ENCODE peak calls at places on chromosome 12, in six cellular contexts. U is cardiac muscle cell, H is gastrocnemius medialis, Z is colonic mucosa, W is tibial nerve, E is HCT116. F is an unnamed sample. For H3K4me1, the result is how much of the 10 kb centered on the place peaks cover.

GRCh38 chr12:101564912-101565311 is 29.9 kb upstream of the MYBPC1 start:
- DNase-seq in Z (no peak), W (no peak), H (no peak), U (no peak), E (no peak), F (no peak)

GRCh38 chr12:47742253-47742825 is 16.3 kb downstream of the RAPGEF3 start:
- DNase-seq in H (no peak), U (no peak), Z (peak), E (peak), W (no peak), F (peak)

GRCh38 chr12:72390146-72390545 is 118.0 kb downstream of the TRHDE start:
- DNase-seq in Z (no peak), U (no peak), W (no peak), H (no peak), E (no peak), F (no peak)

GRCh38 chr12:57592551-57593165 is 1.7 kb downstream of the PIP4K2C start:
- DNase-seq in U (no peak), E (no peak), Z (no peak), W (no peak), H (no peak), F (no peak)

GRCh38 chr12:49187184-49187583 is 1.7 kb downstream of the TUBA1A start:
- DNase-seq in U (no peak), H (peak), Z (peak), W (peak), E (no peak), F (no peak)

GRCh38 chr12:108635201-108635996 is 1.7 kb upstream of the SELPLG start:
- DNase-seq in W (no peak), Z (no peak), E (no peak), U (peak), H (no peak), F (no peak)

GRCh38 chr12:110345176-110345651 is 58.3 kb downstream of the ANAPC7 start:
- DNase-seq in U (no peak), W (no peak), E (no peak), Z (peak), H (no peak), F (no peak)

GRCh38 chr12:114902665-114903393 is 218.9 kb upstream of the TBX3 start:
- DNase-seq in E (no peak), U (no peak), H (no peak), W (no peak), Z (no peak), F (no peak)

GRCh38 chr12:113145720-113146551 is 3.6 kb upstream of the CFAP73 start:
- DNase-seq in U (no peak), H (no peak), E (no peak), W (no peak), Z (no peak), F (no peak)

GRCh38 chr12:19316420-19316819 is 122.9 kb upstream of the AEBP2 start:
- DNase-seq in U (no peak), Z (no peak), W (no peak), E (no peak), H (no peak), F (no peak)

GRCh38 chr12:104215638-104216297 is at the start of gene TXNRD1:
- DNase-seq in H (peak), U (peak), E (peak), Z (peak), W (peak), F (peak)

GRCh38 chr12:2110841-2111566 is 58.2 kb downstream of the CACNA1C start:
- DNase-seq in Z (no peak), H (no peak), W (no peak), U (no peak), E (no peak), F (no peak)

GRCh38 chr12:104809251-104809650 is 148.8 kb downstream of the SLC41A2 start:
- DNase-seq in H (no peak), E (no peak), W (no peak), U (no peak), Z (no peak), F (no peak)

GRCh38 chr12:48810817-48811453 is 7.4 kb upstream of the CACNB3 start:
- DNase-seq in W (no peak), H (no peak), U (no peak), Z (no peak), E (no peak), F (no peak)

GRCh38 chr12:47561746-47562145 is 144.1 kb downstream of the RPAP3 start:
- DNase-seq in U (no peak), Z (no peak), H (no peak), W (no peak), E (no peak), F (no peak)

GRCh38 chr12:6273209-6273928 is 37.1 kb upstream of the PLEKHG6 start:
- DNase-seq in W (no peak), Z (no peak), U (no peak), H (no peak), E (no peak), F (no peak)

GRCh38 chr12:6965714-6966113 is 4.8 kb downstream of the PHB2 start:
- DNase-seq in Z (no peak), E (no peak), W (no peak), U (no peak), H (no peak), F (no peak)

GRCh38 chr12:113161415-113162016 is 12.0 kb downstream of the CFAP73 start:
- DNase-seq in U (peak), E (peak), H (no peak), W (no peak), Z (no peak), F (no peak)

GRCh38 chr12:96395236-96395635 is 5.0 kb downstream of the CDK17 start:
- DNase-seq in H (no peak), Z (no peak), E (no peak), U (no peak), W (no peak), F (no peak)

GRCh38 chr12:48084066-48084465 is 21.8 kb downstream of the SENP1 start:
- DNase-seq in W (no peak), H (no peak), Z (no peak), E (no peak), U (no peak), F (no peak)

GRCh38 chr12:75491169-75491568 is 10.6 kb downstream of the GLIPR1 start:
- DNase-seq in E (no peak), Z (no peak), W (no peak), U (no peak), H (no peak), F (no peak)

GRCh38 chr12:113854385-113855136 is 111.6 kb downstream of the RBM19 start:
- DNase-seq in W (no peak), U (no peak), Z (no peak), E (no peak), H (no peak), F (no peak)

GRCh38 chr12:131773582-131774221 is 54.5 kb upstream of the MMP17 start:
- DNase-seq in W (no peak), E (no peak), H (no peak), U (no peak), Z (no peak), F (no peak)

GRCh38 chr12:111598637-111599458 is at the start of gene ATXN2:
- DNase-seq in E (no peak), U (peak), W (peak), Z (peak), H (peak), F (peak)

GRCh38 chr12:123752046-123752445 is 10.1 kb upstream of the DNAH10 start:
- DNase-seq in Z (no peak), H (no peak), U (no peak), E (no peak), W (no peak), F (no peak)

GRCh38 chr12:108833355-108833733 is 24.0 kb downstream of the SSH1 start:
- DNase-seq in Z (no peak), H (no peak), U (peak), E (peak), W (no peak), F (no peak)

GRCh38 chr12:89525002-89525823 is 617 bp upstream of the GALNT4 start:
- DNase-seq in H (peak), W (no peak), U (peak), E (no peak), Z (peak), F (peak)

GRCh38 chr12:78885466-78885865 is 20.9 kb downstream of the SYT1 start:
- DNase-seq in U (no peak), W (no peak), H (no peak), Z (no peak), E (no peak), F (no peak)

GRCh38 chr12:71046215-71046614 is 111.6 kb downstream of the TSPAN8 start:
- DNase-seq in Z (no peak), U (no peak), H (no peak), E (no peak), W (no peak), F (no peak)

GRCh38 chr12:131264625-131265024 is 310.9 kb downstream of the ADGRD1 start:
- DNase-seq in U (no peak), H (no peak), Z (no peak), E (no peak), W (no peak), F (no peak)

GRCh38 chr12:113448874-113449273 is 22.8 kb downstream of the LHX5 start:
- DNase-seq in E (no peak), U (no peak), W (no peak), Z (no peak), H (no peak), F (no peak)

GRCh38 chr12:55818140-55818728 is 393 bp downstream of the ORMDL2 start:
- DNase-seq in H (no peak), Z (no peak), U (no peak), W (no peak), E (no peak), F (no peak)

GRCh38 chr12:130879781-130880389 is 8.0 kb downstream of the RAN start:
- DNase-seq in Z (no peak), E (no peak), H (no peak), U (no peak), W (no peak), F (no peak)

GRCh38 chr12:89126712-89127111 is 225.6 kb downstream of the DUSP6 start:
- DNase-seq in Z (no peak), U (no peak), E (no peak), W (no peak), H (no peak), F (no peak)

GRCh38 chr12:61524851-61525250 is 735.4 kb upstream of the USP15 start:
- DNase-seq in U (no peak), E (no peak), W (no peak), H (no peak), Z (no peak), F (no peak)

GRCh38 chr12:113322353-113322752 is 12.6 kb downstream of the SLC8B1 start:
- DNase-seq in E (no peak), Z (no peak), W (no peak), H (no peak), U (no peak), F (no peak)

DNA sequence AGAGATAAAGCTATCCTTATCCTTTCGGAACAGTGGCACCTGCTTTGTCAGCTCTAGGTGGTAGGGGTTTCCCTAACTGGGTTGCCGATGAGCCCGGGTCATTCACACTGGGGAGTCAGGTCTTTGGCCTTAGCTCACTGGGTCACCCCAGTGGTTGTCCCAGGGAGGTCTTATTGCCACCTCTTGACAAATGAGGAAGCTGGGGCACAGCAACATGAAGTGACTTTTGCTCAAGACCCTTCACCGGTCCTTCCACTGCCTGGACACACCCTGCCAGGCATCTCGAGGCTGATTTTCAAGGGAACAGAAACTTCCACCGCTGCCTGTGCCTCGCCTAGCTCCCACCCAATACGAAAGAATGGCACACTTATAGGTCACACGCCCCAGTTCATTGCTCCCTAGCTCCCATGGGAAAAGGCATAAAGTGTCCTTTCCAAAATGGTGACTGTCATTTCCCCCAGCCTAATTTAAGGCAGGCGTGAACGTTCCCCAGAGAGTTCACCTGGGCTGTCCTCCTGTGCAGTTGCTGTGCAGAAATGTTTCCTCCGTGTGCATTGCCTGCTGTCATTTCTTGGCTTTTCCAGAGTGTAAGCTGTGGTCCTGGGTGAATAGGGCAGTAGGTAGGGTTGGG is 156.1 kb upstream of the CCND2 start:
- DNase-seq in Z (peak), W (no peak), U (no peak), E (no peak), H (no peak), F (no peak)
- H3K4me1 ChIP-seq in Z (under half), W (under half), U (under half), E (under half), H (under half), F (under half)

GRCh38 chr12:107372229-107372658 is 278.9 kb upstream of the CRY1 start:
- DNase-seq in E (no peak), Z (no peak), W (no peak), U (no peak), H (no peak), F (no peak)
- H3K4me1 ChIP-seq in E (under half), Z (under half), W (under half), U (under half), H (under half), F (under half)

GRCh38 chr12:52245962-52246577 is 13.0 kb downstream of the KRT7 start:
- DNase-seq in W (no peak), H (no peak), E (no peak), Z (no peak), U (no peak), F (no peak)

GRCh38 chr12:52243264-52243773 is 10.3 kb downstream of the KRT7 start:
- DNase-seq in W (no peak), H (no peak), E (no peak), U (no peak), Z (no peak), F (no peak)

GRCh38 chr12:52245259-52245961 is 12.4 kb downstream of the KRT7 start:
- DNase-seq in U (no peak), W (no peak), Z (no peak), H (no peak), E (no peak), F (no peak)

GRCh38 chr12:52243774-52244614 is 11.0 kb downstream of the KRT7 start:
- DNase-seq in H (peak), Z (peak), W (peak), E (no peak), U (no peak), F (peak)

GRCh38 chr12:52244615-52244994 is 11.6 kb downstream of the KRT7 start:
- DNase-seq in U (no peak), W (no peak), H (no peak), Z (no peak), E (no peak), F (no peak)
- H3K4me1 ChIP-seq in U (under half), W (under half), H (half or more), Z (under half), E (half or more), F (half or more)

GRCh38 chr12:53480425-53481107 is 18.7 kb downstream of the MAP3K12 start:
- DNase-seq in E (no peak), Z (no peak), U (no peak), H (no peak), W (no peak), F (no peak)
- H3K4me1 ChIP-seq in E (under half), Z (under half), U (under half), H (under half), W (half or more), F (under half)

DNA sequence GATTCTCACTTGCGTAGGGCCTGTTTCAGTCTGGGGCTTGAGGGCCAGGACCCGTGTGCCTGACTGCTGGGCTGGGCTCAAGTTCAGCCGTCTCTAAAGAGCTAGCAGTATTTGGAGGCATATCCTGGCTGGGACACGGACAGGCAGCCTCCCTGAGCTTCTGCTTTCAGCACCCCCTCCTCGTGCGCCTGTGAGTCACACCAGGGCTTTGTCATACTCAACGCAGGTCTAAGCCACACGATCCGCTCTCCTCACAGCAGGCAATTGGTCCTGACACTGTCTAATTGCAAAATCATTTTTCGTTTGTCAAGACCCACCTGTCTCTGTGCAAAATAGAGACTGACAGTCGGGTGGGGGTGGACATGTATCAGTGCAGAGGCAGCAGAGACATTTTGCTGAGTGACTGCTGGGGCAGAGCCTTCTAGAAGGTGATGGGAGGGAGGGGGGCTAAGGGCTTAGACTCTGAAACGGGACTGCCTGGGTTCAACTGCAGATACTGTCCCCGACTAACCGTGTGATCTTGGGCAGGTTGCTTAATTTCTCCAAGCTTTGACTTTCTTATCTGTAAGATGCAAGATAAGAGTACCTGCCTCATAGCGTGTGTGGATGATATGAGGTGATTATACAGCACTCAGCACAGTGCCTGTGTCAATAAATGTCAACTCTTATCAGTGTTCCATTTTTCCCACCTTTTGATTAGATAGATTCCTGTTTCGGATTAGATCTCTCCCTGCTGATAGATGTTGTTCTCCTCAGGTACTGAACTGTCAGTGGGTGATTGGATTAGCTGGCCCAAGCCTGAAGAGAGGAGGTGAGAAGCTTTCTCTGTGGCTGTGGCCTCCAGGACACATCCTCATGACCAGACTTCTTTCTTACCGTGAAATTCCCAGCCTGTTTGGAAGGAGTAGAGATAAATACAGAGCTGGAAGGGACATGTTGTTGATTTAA is 53.1 kb downstream of the KCNA1 start:
- DNase-seq in U (peak), H (no peak), Z (no peak), W (no peak), E (no peak), F (no peak)
- H3K4me1 ChIP-seq in U (under half), H (under half), Z (under half), W (under half), E (under half), F (under half)

DNA sequence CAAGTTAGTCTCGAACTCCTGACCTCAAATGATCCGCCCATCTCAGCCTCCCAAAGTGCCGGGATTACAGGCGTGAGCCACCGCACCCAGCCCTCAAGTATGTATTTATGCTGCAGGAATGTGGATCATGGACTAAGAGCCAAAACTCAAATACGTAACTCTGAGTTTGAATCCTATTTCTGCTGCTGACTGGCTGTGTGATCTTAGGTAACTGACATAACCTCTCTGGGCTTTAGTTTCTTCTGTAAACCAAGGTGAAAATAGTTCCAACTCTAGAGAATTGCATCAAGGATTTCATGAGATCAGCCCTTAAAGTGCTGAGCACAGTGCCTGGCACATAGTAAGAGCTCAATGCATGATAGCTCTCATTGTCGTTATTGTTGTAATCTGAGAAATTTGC is 37.4 kb downstream of the HSPB8 start:
- DNase-seq in W (no peak), H (no peak), Z (no peak), E (no peak), U (no peak), F (no peak)
- H3K4me1 ChIP-seq in W (under half), H (under half), Z (under half), E (under half), U (under half), F (under half)

DNA sequence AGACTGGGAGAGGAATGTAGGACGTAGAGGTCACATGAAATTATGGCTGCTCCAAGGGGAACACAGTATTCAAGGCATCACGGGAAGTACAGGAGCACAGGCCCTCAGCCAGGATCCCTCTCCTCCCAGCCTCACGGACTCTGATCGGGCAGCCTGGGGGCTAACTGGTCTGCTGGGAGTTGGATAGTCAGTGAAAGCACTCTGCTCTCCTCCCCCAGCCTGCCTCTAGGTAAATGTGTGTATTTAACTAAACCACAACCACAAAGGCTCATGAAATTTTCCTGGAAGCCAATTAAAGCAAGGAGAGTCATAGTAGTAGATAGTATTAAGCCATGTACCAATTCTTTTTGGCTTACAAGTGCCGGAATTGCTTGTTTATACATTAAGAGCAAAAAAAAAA is 254.3 kb downstream of the MSRB3 start:
- DNase-seq in Z (no peak), E (no peak), H (no peak), U (no peak), W (no peak), F (no peak)
- H3K4me1 ChIP-seq in Z (under half), E (half or more), H (under half), U (under half), W (under half), F (under half)

GRCh38 chr12:77816196-77816595 is 14.5 kb upstream of the NAV3 start:
- DNase-seq in H (no peak), W (no peak), U (no peak), Z (no peak), E (no peak), F (no peak)
- H3K4me1 ChIP-seq in H (under half), W (under half), U (under half), Z (under half), E (under half), F (under half)

DNA sequence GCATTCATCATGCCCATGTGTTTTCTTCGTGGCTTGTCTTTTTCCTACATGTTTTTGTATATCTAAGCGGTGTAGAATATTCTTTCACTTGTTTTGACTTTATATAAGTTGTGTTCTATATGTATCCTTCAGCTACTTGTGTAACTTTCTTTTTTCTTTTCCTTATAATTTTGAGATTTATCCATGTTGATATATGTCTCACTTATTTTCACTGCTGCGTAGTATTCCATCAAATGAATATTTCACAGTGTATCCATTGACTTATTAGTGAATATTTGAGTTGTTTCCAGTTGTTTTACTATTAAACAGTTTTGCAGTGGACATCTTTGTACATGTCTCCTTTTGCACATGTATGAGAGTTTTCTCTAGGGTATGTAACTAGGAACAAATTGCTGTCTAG is 43.9 kb downstream of the BORCS5 start:
- DNase-seq in U (no peak), H (no peak), E (no peak), W (no peak), Z (no peak), F (no peak)
- H3K4me1 ChIP-seq in U (under half), H (under half), E (under half), W (half or more), Z (under half), F (under half)

GRCh38 chr12:25394025-25394424 is 143.3 kb upstream of the KRAS start:
- DNase-seq in W (no peak), H (no peak), E (no peak), U (no peak), Z (no peak), F (no peak)

GRCh38 chr12:25397001-25397400 is 146.3 kb upstream of the KRAS start:
- DNase-seq in H (no peak), U (no peak), W (no peak), Z (no peak), E (no peak), F (no peak)

GRCh38 chr12:25395227-25395626 is 144.5 kb upstream of the KRAS start:
- DNase-seq in H (no peak), W (no peak), Z (no peak), E (no peak), U (no peak), F (no peak)
- H3K4me1 ChIP-seq in H (under half), W (under half), Z (under half), E (under half), U (under half), F (under half)

F was measured in stomach.